ENCODE peak calls at places on chromosomes 12 and 14, in nine cellular contexts. G is stimulated activated CD4-positive, alpha-beta T cell treated with anti-CD3 and anti-CD28 coated beads, Interleukin-4, amount 100 ng/mL, for 24 hours; Y is NCI-H1105; D is NCI-H1092 treated with DMSO at 0.1 percent for 48 hours; R is GM23248; V is fibroblast of the aortic adventitia; O is germinal center; K is body of pancreas; T is left cardiac atrium. M is an unnamed sample.

GRCh38 chr14:73249564-73250316 is 12.4 kb downstream of the PAPLN start:
- DNase-seq in G (no peak), Y (no peak), D (no peak), R (no peak), V (no peak), O (no peak), K (no peak), T (no peak), M (no peak)

GRCh38 chr12:52918351-52918750 is 13.5 kb upstream of the KRT8 start:
- DNase-seq in G (no peak), Y (no peak), D (no peak), R (no peak), V (no peak), O (no peak), K (no peak), T (no peak), M (no peak)

GRCh38 chr12:32566663-32567634 is 112.2 kb upstream of the DNM1L start:
- DNase-seq in G (no peak), Y (no peak), D (no peak), R (peak; percentile 13), V (peak; percentile 37), O (no peak), K (no peak), T (no peak), M (no peak)

GRCh38 chr14:51807355-51807754 is 53.1 kb upstream of the GNG2 start:
- DNase-seq in G (no peak), Y (no peak), D (no peak), R (peak; percentile 51), V (peak; percentile 51), O (no peak), K (no peak), T (no peak), M (no peak)

GRCh38 chr14:77131206-77131605 is 10.4 kb downstream of the ZDHHC22 start:
- DNase-seq in G (no peak), Y (no peak), D (no peak), R (no peak), V (no peak), O (no peak), K (no peak), T (no peak), M (no peak)

GRCh38 chr12:12686472-12686871 is 9.5 kb downstream of the GPR19 start:
- DNase-seq in G (no peak), Y (no peak), D (no peak), R (peak; percentile 68), V (no peak), O (no peak), K (no peak), T (no peak), M (no peak)

GRCh38 chr14:24456980-24457379 is 14.4 kb upstream of the SDR39U1 start:
- DNase-seq in G (no peak), Y (no peak), D (no peak), R (peak; percentile 18), V (no peak), O (no peak), K (no peak), T (no peak), M (no peak)

GRCh38 chr14:105313381-105314286 is 914 bp upstream of the PACS2 start:
- DNase-seq in G (no peak), Y (no peak), D (peak; percentile 17), R (peak; percentile 54), V (peak; percentile 42), O (peak; percentile 27), K (no peak), T (peak; percentile 59), M (no peak)

GRCh38 chr14:100294213-100294962 is 11.9 kb downstream of the SLC25A29 start:
- DNase-seq in G (no peak), Y (no peak), D (no peak), R (peak; percentile 52), V (peak; percentile 58), O (peak; percentile 40), K (no peak), T (peak; percentile 72), M (peak; percentile 80)

GRCh38 chr14:101182476-101182875 is 279.0 kb upstream of the RTL1 start:
- DNase-seq in G (no peak), Y (no peak), D (no peak), R (no peak), V (no peak), O (no peak), K (no peak), T (no peak), M (no peak)

M was measured in adrenal gland.